ENCODE peak calls at places on chromosome 12, in four cellular contexts. R, O, F and C are unnamed samples.
A peak's percentile ranks its signal among the peaks of the same experiment; 100 is the strongest.

GRCh38 chr12:12717586-12718381 is 616 bp downstream of the CDKN1B start:
- DNase-seq in F (peak; percentile 53), R (peak; percentile 90), O (no peak), C (no peak)

GRCh38 chr12:12736759-12737676 is 19.9 kb downstream of the CDKN1B start:
- DNase-seq in R (no peak), O (no peak), F (peak; percentile 70), C (no peak)

GRCh38 chr12:2675776-2676175 is 119.0 kb upstream of the FKBP4 start:
- DNase-seq in O (no peak), F (no peak), R (no peak), C (no peak)

GRCh38 chr12:54159140-54159539 is 29.6 kb downstream of the SMUG1 start:
- DNase-seq in R (no peak), F (peak; percentile 66), O (no peak), C (no peak)

GRCh38 chr12:29043069-29043468 is 106.0 kb upstream of the FAR2 start:
- DNase-seq in O (no peak), F (no peak), R (no peak), C (no peak)

GRCh38 chr12:51381226-51382079 is 9.8 kb downstream of the GALNT6 start:
- DNase-seq in O (no peak), F (no peak), R (no peak), C (no peak)

GRCh38 chr12:32273712-32274111 is 125.6 kb upstream of the FGD4 start:
- DNase-seq in R (peak; percentile 90), O (no peak), F (peak; percentile 92), C (no peak)

GRCh38 chr12:34288963-34289345 is 266.7 kb downstream of the ALG10 start:
- DNase-seq in O (no peak), R (peak; percentile 54), F (no peak), C (peak; percentile 18)

GRCh38 chr12:90801776-90802175 is 153.2 kb downstream of the CCER1 start:
- DNase-seq in R (no peak), F (no peak), O (no peak), C (no peak)

GRCh38 chr12:125408718-125409117 is 343.5 kb downstream of the AACS start:
- DNase-seq in F (no peak), O (no peak), R (no peak), C (no peak)

GRCh38 chr12:40056357-40056756 is 49.5 kb downstream of the SLC2A13 start:
- DNase-seq in O (no peak), F (no peak), R (no peak), C (no peak)

GRCh38 chr12:10558291-10558690 is 52.6 kb downstream of the EIF2S3B start:
- DNase-seq in R (no peak), F (peak; percentile 44), O (no peak), C (no peak)

GRCh38 chr12:110458756-110459155 is 8.6 kb upstream of the ARPC3 start:
- DNase-seq in O (no peak), F (no peak), R (no peak), C (no peak)

GRCh38 chr12:46124848-46125619 is 134.7 kb upstream of the SCAF11 start:
- DNase-seq in R (no peak), O (peak; percentile 52), F (peak; percentile 84), C (no peak)

GRCh38 chr12:46212108-46212982 is 56.5 kb downstream of the SLC38A1 start:
- DNase-seq in O (no peak), R (no peak), F (no peak), C (no peak)

GRCh38 chr12:92574046-92574783 is 128.6 kb upstream of the PLEKHG7 start:
- DNase-seq in F (peak; percentile 46), O (no peak), R (no peak), C (no peak)

GRCh38 chr12:62758216-62758615 is 176.7 kb downstream of the PPM1H start:
- DNase-seq in R (no peak), O (no peak), F (no peak), C (no peak)

GRCh38 chr12:25102402-25102801 is 92.6 kb downstream of the DNAI7 start:
- DNase-seq in R (no peak), F (no peak), O (no peak), C (no peak)

GRCh38 chr12:92506460-92506859 is 196.3 kb upstream of the PLEKHG7 start:
- DNase-seq in R (no peak), F (no peak), O (no peak), C (no peak)

GRCh38 chr12:6361834-6362233 is 13.5 kb downstream of the SCNN1A start:
- DNase-seq in R (peak; percentile 79), F (no peak), O (no peak), C (peak; percentile 91)

GRCh38 chr12:96198970-96199369 is 4.8 kb downstream of the ELK3 start:
- DNase-seq in R (no peak), O (no peak), F (no peak), C (no peak)

GRCh38 chr12:80925237-80925636 is 12.5 kb downstream of the LIN7A start:
- DNase-seq in R (no peak), F (no peak), O (no peak), C (no peak)

DNA sequence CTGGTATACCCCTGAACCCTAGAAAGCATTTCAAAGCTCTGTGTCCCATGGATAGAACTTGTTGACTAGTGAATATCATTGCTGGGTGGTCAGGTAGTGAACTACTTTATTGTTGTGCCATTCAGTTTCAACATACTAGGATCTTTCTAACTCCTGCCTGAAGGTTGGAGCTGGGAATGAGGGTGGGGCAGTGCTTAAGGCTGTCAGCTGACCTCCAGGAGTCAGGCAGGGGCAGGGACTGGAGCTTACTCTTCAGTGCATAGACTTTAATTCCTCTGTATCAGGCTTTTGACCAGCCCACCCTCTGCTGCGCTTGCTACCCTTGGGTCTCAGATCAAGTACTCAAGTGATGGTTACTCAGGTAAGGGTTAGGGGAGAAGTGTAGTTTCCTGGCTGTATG is 102.5 kb upstream of the RFX4 start:
- DNase-seq in O (no peak), F (no peak), R (no peak), C (no peak)
- TF ChIP-seq CTCF in O (no peak), F (no peak), R (no peak), C (no peak)

GRCh38 chr12:68785823-68786222 is 22.2 kb upstream of the MDM2 start:
- DNase-seq in O (no peak), F (no peak), R (no peak), C (no peak)
- H3K4me1 ChIP-seq in O (peaks cover 3% of the 10 kb centered on the region), F (peaks cover 66% of the 10 kb centered on the region), R (peaks cover 57% of the 10 kb centered on the region), C (peaks cover 26% of the 10 kb centered on the region)

DNA sequence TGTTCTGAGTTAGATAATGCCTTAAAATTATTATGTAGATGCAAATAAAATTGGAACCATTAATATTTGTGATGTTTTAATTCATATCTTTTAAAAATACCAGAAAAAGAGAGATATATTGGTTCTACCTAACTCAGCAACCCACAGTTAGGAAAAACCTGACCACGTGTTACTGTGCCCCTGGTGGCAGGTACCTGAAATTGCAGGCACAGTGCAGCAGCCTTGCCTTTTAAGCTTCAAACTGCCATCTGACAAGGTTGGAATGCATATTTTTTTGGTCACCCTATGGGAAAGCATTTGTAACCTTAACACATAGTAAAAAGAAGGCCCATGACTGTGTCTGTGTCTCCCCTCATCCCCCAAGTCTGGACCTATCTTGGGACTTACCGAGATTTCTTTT is 109.4 kb upstream of the NOS1 start:
- DNase-seq in O (no peak), R (no peak), F (peak; percentile 21), C (no peak)
- TF ChIP-seq CTCF in O (peak; percentile 13), R (peak; percentile 38), F (peak; percentile 79), C (no peak)

GRCh38 chr12:113048716-113049127 is 7.8 kb upstream of the DTX1 start:
- DNase-seq in O (peak; percentile 53), R (no peak), F (peak; percentile 91), C (no peak)

GRCh38 chr12:113052326-113052725 is 4.2 kb upstream of the DTX1 start:
- DNase-seq in R (no peak), O (no peak), F (peak; percentile 88), C (no peak)

GRCh38 chr12:113050808-113051207 is 5.7 kb upstream of the DTX1 start:
- DNase-seq in O (no peak), F (peak; percentile 96), R (no peak), C (no peak)

GRCh38 chr12:113051759-113052158 is 4.8 kb upstream of the DTX1 start:
- DNase-seq in O (no peak), R (no peak), F (peak; percentile 42), C (no peak)

DNA sequence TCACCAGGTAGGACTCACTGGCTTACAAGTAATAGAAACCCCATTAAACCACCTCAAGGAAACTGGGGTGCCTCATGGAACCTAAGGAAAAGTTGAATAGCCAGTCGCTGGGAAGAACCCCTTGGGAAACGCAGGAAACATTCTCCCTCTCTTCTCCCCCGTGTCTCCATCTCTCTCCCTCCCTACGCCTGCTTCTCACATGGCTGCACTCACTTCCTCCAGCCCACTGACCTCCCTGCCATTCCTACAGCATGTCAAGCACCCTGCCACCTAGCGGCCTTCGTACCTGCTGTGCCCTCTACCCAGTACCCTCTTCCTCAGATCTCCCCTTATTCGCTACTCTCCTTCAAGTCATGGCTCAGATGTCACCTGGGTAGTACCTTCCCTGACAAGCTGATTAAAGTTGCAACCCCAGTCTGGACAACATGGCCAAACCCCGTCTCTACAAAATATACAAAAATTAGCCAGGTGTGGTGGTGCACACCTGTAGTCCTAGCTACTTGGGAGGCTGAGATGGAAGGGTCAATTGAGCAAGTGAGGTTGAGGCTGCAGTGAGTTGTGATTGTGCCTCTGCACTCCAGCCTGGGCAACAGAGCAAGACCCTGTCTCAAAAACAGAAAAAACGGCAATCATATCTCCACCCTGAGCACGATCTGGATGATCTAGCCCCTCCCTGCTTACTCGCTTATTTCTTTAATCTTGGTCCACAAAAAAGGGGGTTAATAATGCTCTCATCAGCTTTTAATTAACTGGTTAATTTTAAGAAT is 6.4 kb upstream of the DTX1 start:
- DNase-seq in O (no peak), R (no peak), F (peak; percentile 85), C (no peak)
- H3K4me1 ChIP-seq in O (no peaks in the 10 kb centered on the region), R (peaks cover 68% of the 10 kb centered on the region), F (peaks cover 86% of the 10 kb centered on the region), C (no peaks in the 10 kb centered on the region)

GRCh38 chr12:127548123-127548553 is 718.8 kb upstream of the TMEM132C start:
- DNase-seq in F (no peak), O (no peak), R (no peak), C (no peak)
- TF ChIP-seq CTCF in F (no peak), O (no peak), R (no peak), C (no peak)

GRCh38 chr12:67655829-67656614 is 7.5 kb downstream of the DYRK2 start:
- DNase-seq in F (no peak), R (no peak), O (no peak), C (no peak)
- H3K4me1 ChIP-seq in F (peaks cover 10% of the 10 kb centered on the region), R (peaks cover 91% of the 10 kb centered on the region), O (no peaks in the 10 kb centered on the region), C (peaks cover 29% of the 10 kb centered on the region)

GRCh38 chr12:78038541-78038940 is 207.8 kb downstream of the NAV3 start:
- DNase-seq in F (no peak), O (no peak), R (no peak), C (no peak)

GRCh38 chr12:78036889-78037288 is 206.2 kb downstream of the NAV3 start:
- DNase-seq in O (no peak), R (no peak), F (no peak), C (no peak)

GRCh38 chr12:78035913-78036658 is 205.4 kb downstream of the NAV3 start:
- DNase-seq in R (no peak), O (no peak), F (no peak), C (no peak)

GRCh38 chr12:78038986-78039385 is 208.3 kb downstream of the NAV3 start:
- DNase-seq in F (no peak), O (no peak), R (no peak), C (no peak)

GRCh38 chr12:78037707-78038106 is 207.0 kb downstream of the NAV3 start:
- DNase-seq in R (no peak), O (no peak), F (no peak), C (no peak)
- TF ChIP-seq CTCF in R (no peak), O (no peak), F (peak; percentile 23), C (no peak)

GRCh38 chr12:103778781-103779180 is 62.3 kb downstream of the NT5DC3 start:
- DNase-seq in F (no peak), R (no peak), O (no peak), C (no peak)
- H3K4me1 ChIP-seq in F (no peaks in the 10 kb centered on the region), R (no peaks in the 10 kb centered on the region), O (no peaks in the 10 kb centered on the region), C (no peaks in the 10 kb centered on the region)